ENCODE peak calls at places on chromosomes 1 and 21, in nine cellular contexts. N, R, L, Y, V, P, Q, W and U are unnamed samples.

GRCh38 chr21:15520811-15521643 is 208.8 kb upstream of the USP25 start:
- DNase-seq in N (no peak), R (no peak), L (no peak), Y (no peak), V (no peak), P (no peak), Q (no peak), W (no peak), U (no peak)

GRCh38 chr1:18927654-18928272 is 25.4 kb upstream of the ALDH4A1 start:
- DNase-seq in N (no peak), R (peak), L (peak), Y (no peak), V (peak), P (peak), Q (peak), W (no peak), U (no peak)

GRCh38 chr1:236275586-236275985 is 6.2 kb downstream of the ERO1B start:
- DNase-seq in N (no peak), R (peak), L (no peak), Y (no peak), V (no peak), P (no peak), Q (no peak), W (no peak), U (no peak)

GRCh38 chr21:15682182-15682895 is 47.4 kb upstream of the USP25 start:
- DNase-seq in N (no peak), R (peak), L (no peak), Y (no peak), V (peak), P (peak), Q (peak), W (no peak), U (no peak)

GRCh38 chr1:19949016-19949415 is 25.6 kb upstream of the PLA2G2E start:
- DNase-seq in N (no peak), R (no peak), L (no peak), Y (no peak), V (peak), P (peak), Q (peak), W (peak), U (no peak)

GRCh38 chr21:34186119-34186719 is 112.8 kb downstream of the MRPS6 start:
- DNase-seq in N (no peak), R (no peak), L (no peak), Y (no peak), V (peak), P (no peak), Q (no peak), W (no peak), U (no peak)

GRCh38 chr1:25573591-25573930 is 30.2 kb downstream of the LDLRAP1 start:
- DNase-seq in N (no peak), R (no peak), L (no peak), Y (peak), V (no peak), P (no peak), Q (peak), W (no peak), U (no peak)

GRCh38 chr1:110258734-110259133 is 48.6 kb downstream of the KCNC4 start:
- DNase-seq in N (no peak), R (no peak), L (no peak), Y (no peak), V (no peak), P (no peak), Q (no peak), W (no peak), U (no peak)

GRCh38 chr1:12078938-12079861 is 16.1 kb downstream of the TNFRSF8 start:
- DNase-seq in N (no peak), R (peak), L (no peak), Y (peak), V (peak), P (peak), Q (peak), W (no peak), U (peak)

GRCh38 chr1:31196685-31197084 is 43.0 kb downstream of the NKAIN1 start:
- DNase-seq in N (peak), R (no peak), L (no peak), Y (no peak), V (peak), P (peak), Q (peak), W (no peak), U (no peak)

GRCh38 chr1:208219098-208219658 is 25.0 kb downstream of the PLXNA2 start:
- DNase-seq in N (no peak), R (no peak), L (no peak), Y (no peak), V (no peak), P (no peak), Q (peak), W (no peak), U (no peak)

GRCh38 chr1:90729484-90730246 is 12.6 kb upstream of the BARHL2 start:
- DNase-seq in N (no peak), R (no peak), L (no peak), Y (no peak), V (no peak), P (no peak), Q (no peak), W (no peak), U (no peak)

GRCh38 chr1:150596095-150596892 is 16.9 kb upstream of the MCL1 start:
- DNase-seq in N (no peak), R (no peak), L (no peak), Y (no peak), V (peak), P (peak), Q (peak), W (no peak), U (no peak)

GRCh38 chr1:34794790-34795180 is 2.0 kb downstream of the GJA4 start:
- DNase-seq in N (no peak), R (no peak), L (no peak), Y (no peak), V (no peak), P (no peak), Q (no peak), W (no peak), U (no peak)

GRCh38 chr1:203173566-203173965 is 2.1 kb downstream of the MYBPH start:
- DNase-seq in N (peak), R (peak), L (no peak), Y (no peak), V (no peak), P (no peak), Q (no peak), W (no peak), U (peak)

GRCh38 chr1:29123871-29124365 is at the start of gene TMEM200B:
- DNase-seq in N (no peak), R (no peak), L (no peak), Y (no peak), V (peak), P (no peak), Q (no peak), W (no peak), U (no peak)

GRCh38 chr1:111726311-111726710 is 12.9 kb downstream of the INKA2 start:
- DNase-seq in N (no peak), R (no peak), L (peak), Y (no peak), V (no peak), P (no peak), Q (no peak), W (no peak), U (no peak)

GRCh38 chr1:248243204-248243603 is 12.0 kb downstream of the OR2M4 start:
- DNase-seq in N (peak), R (peak), L (peak), Y (no peak), V (peak), P (peak), Q (peak), W (no peak), U (peak)

GRCh38 chr1:56378376-56379070 is 200.8 kb downstream of the PLPP3 start:
- DNase-seq in N (no peak), R (no peak), L (no peak), Y (no peak), V (no peak), P (no peak), Q (peak), W (no peak), U (no peak)

GRCh38 chr1:206465951-206466350 is 4.3 kb upstream of the IKBKE start:
- DNase-seq in N (no peak), R (peak), L (no peak), Y (no peak), V (no peak), P (no peak), Q (no peak), W (no peak), U (no peak)

GRCh38 chr1:110063781-110064180 is 6.7 kb downstream of the ALX3 start:
- DNase-seq in N (no peak), R (no peak), L (no peak), Y (no peak), V (no peak), P (no peak), Q (no peak), W (no peak), U (no peak)

GRCh38 chr1:42152119-42152518 is 1.1 kb upstream of the GUCA2B start:
- DNase-seq in N (no peak), R (no peak), L (no peak), Y (no peak), V (no peak), P (no peak), Q (peak), W (no peak), U (no peak)

GRCh38 chr1:109508001-109508872 is 1.3 kb downstream of the AMIGO1 start:
- DNase-seq in N (peak), R (no peak), L (no peak), Y (no peak), V (no peak), P (no peak), Q (no peak), W (no peak), U (no peak)

GRCh38 chr1:24126672-24127023 is 14.7 kb upstream of the MYOM3 start:
- DNase-seq in N (no peak), R (peak), L (no peak), Y (no peak), V (no peak), P (no peak), Q (no peak), W (no peak), U (no peak)

GRCh38 chr1:145714524-145715111 is 4.7 kb upstream of the CD160 start:
- DNase-seq in N (no peak), R (no peak), L (no peak), Y (no peak), V (no peak), P (no peak), Q (no peak), W (no peak), U (no peak)

GRCh38 chr1:46489638-46490602 is at the start of gene DMBX1:
- DNase-seq in N (peak), R (peak), L (no peak), Y (peak), V (no peak), P (no peak), Q (peak), W (peak), U (no peak)

GRCh38 chr1:25525360-25525688 is 18.1 kb upstream of the LDLRAP1 start:
- DNase-seq in N (no peak), R (no peak), L (no peak), Y (no peak), V (no peak), P (no peak), Q (no peak), W (no peak), U (no peak)

GRCh38 chr1:3625151-3625907 is 514 bp downstream of the TPRG1L start:
- DNase-seq in N (no peak), R (peak), L (peak), Y (peak), V (peak), P (peak), Q (peak), W (no peak), U (no peak)

GRCh38 chr1:30452925-30453324 is 270.5 kb downstream of the MATN1 start:
- DNase-seq in N (no peak), R (no peak), L (peak), Y (peak), V (no peak), P (no peak), Q (no peak), W (no peak), U (no peak)

GRCh38 chr1:242842094-242842493 is 317.6 kb upstream of the PLD5 start:
- DNase-seq in N (no peak), R (no peak), L (no peak), Y (no peak), V (no peak), P (no peak), Q (no peak), W (no peak), U (no peak)

GRCh38 chr1:151549199-151549598 is 9.1 kb downstream of the TUFT1 start:
- DNase-seq in N (no peak), R (no peak), L (no peak), Y (no peak), V (peak), P (no peak), Q (no peak), W (no peak), U (no peak)

GRCh38 chr1:234889643-234890042 is 239.0 kb downstream of the TOMM20 start:
- DNase-seq in N (no peak), R (no peak), L (no peak), Y (no peak), V (no peak), P (no peak), Q (peak), W (no peak), U (no peak)

GRCh38 chr1:2344744-2345296 is 46.5 kb downstream of the MORN1 start:
- DNase-seq in N (peak), R (no peak), L (no peak), Y (no peak), V (no peak), P (no peak), Q (no peak), W (peak), U (no peak)

GRCh38 chr21:39452207-39452964 is 616 bp downstream of the SH3BGR start:
- DNase-seq in N (no peak), R (no peak), L (no peak), Y (no peak), V (peak), P (peak), Q (peak), W (no peak), U (no peak)

GRCh38 chr1:165856606-165857005 is 29.2 kb downstream of the UCK2 start:
- DNase-seq in N (no peak), R (no peak), L (no peak), Y (no peak), V (no peak), P (no peak), Q (no peak), W (no peak), U (no peak)

GRCh38 chr1:107936498-107937481 is 28.2 kb downstream of the VAV3 start:
- DNase-seq in N (no peak), R (peak), L (peak), Y (no peak), V (peak), P (peak), Q (peak), W (peak), U (no peak)

GRCh38 chr1:40014812-40015594 is 25.5 kb upstream of the CAP1 start:
- DNase-seq in N (no peak), R (no peak), L (no peak), Y (no peak), V (peak), P (peak), Q (peak), W (no peak), U (no peak)

GRCh38 chr1:153360190-153360589 is 2.5 kb downstream of the S100A9 start:
- DNase-seq in N (no peak), R (no peak), L (peak), Y (no peak), V (no peak), P (no peak), Q (peak), W (no peak), U (no peak)

GRCh38 chr1:10935241-10935640 is 77.2 kb upstream of the TARDBP start:
- DNase-seq in N (no peak), R (no peak), L (no peak), Y (no peak), V (no peak), P (no peak), Q (no peak), W (no peak), U (no peak)
- TF ChIP-seq CTCF in N (no peak), R (no peak), L (no peak), Y (no peak), V (no peak), P (no peak), Q (no peak), W (no peak), U (no peak)

DNA sequence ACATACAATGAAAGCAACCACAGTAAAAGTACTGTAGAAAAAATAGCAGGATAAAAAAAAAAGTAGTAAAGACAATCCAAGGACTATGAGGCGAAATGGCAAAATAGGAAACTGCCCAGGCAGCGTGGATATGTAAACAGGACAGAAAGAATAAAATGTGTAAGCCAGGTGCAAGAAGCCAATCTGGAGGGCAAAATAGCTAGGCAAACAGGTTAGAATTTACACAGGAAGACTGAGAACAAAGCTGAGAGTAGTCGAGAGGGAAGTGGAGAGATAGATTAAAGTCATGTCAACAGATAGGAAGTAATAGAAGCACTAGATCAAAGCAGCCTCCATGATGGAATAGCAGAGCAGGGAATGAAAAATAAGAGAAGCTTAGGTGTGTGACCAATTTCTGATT is 124.2 kb upstream of the B3GALT2 start:
- DNase-seq in N (no peak), R (no peak), L (no peak), Y (peak), V (no peak), P (no peak), Q (no peak), W (no peak), U (no peak)
- H3K4me3 ChIP-seq in N (no peak), R (no peak), L (no peak), Y (no peak), V (no peak), P (no peak), Q (no peak), W (no peak), U (no peak)

GRCh38 chr1:92065042-92065441 is 10.2 kb downstream of the SETSIP start:
- DNase-seq in N (no peak), R (no peak), L (no peak), Y (no peak), V (no peak), P (no peak), Q (no peak), W (no peak), U (no peak)
- TF ChIP-seq CTCF in N (no peak), R (no peak), L (no peak), Y (no peak), V (no peak), P (peak), Q (no peak), W (peak), U (no peak)

GRCh38 chr21:45472445-45473365 is 67.7 kb downstream of the COL18A1 start:
- DNase-seq in N (peak), R (no peak), L (no peak), Y (no peak), V (no peak), P (no peak), Q (no peak), W (no peak), U (no peak)

GRCh38 chr21:45473496-45474322 is 68.5 kb downstream of the SLC19A1 start:
- DNase-seq in N (peak), R (no peak), L (no peak), Y (no peak), V (no peak), P (no peak), Q (no peak), W (no peak), U (no peak)

GRCh38 chr21:45469273-45470086 is 64.5 kb downstream of the COL18A1 start:
- DNase-seq in N (peak), R (no peak), L (no peak), Y (no peak), V (no peak), P (no peak), Q (no peak), W (no peak), U (no peak)

GRCh38 chr21:45470087-45470515 is 65.1 kb downstream of the COL18A1 start:
- DNase-seq in N (no peak), R (no peak), L (no peak), Y (no peak), V (peak), P (no peak), Q (no peak), W (no peak), U (no peak)

DNA sequence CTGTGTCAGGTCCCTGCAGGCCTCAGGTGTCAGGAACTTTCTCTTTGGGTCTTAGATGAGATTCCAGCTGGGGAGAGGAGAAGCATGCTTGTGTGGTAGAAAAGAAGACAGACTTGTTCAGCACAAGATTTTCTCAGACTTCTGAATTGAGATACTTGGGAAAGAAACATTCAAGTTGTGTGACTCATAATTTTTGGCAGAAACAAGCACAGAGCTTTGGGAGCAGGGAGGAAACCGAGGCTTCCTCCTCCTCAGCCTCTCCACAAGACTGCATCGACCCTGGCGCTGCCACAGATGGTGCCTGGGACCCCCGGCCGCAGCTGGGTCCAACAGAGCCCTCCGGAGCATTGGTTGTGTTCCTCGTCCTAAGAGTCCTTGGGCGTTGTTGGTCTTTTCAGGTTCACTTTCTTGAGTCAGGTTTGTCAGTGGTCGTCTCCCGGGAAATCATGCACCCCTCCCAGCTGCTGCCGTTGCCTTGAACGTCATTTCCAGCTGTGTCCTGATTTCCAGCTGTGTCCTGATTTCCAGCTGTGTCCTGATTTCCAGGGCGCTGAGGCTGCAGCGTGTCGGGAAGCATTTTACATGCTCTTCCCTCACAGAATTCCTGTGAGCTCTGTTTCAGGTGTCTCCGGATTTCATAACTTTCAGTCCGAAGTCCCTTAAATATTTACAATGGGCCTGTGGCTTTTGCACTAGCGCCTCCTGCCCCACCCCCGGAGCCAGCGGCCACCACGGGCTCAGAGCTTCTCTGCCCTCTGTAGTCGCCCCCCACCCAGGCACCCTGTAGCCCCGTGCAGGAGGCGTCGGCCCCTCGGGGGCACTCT is 66.5 kb downstream of the COL18A1 start:
- DNase-seq in N (peak), R (no peak), L (no peak), Y (no peak), V (peak), P (peak), Q (peak), W (no peak), U (no peak)
- H3K4me3 ChIP-seq in N (no peak), R (no peak), L (no peak), Y (no peak), V (no peak), P (peak), Q (peak), W (no peak), U (no peak)

GRCh38 chr21:45739218-45740087 is 95.9 kb downstream of the PCBP3 start:
- DNase-seq in N (no peak), R (no peak), L (no peak), Y (no peak), V (no peak), P (no peak), Q (no peak), W (no peak), U (no peak)
- TF ChIP-seq CTCF in N (no peak), R (no peak), L (no peak), Y (no peak), V (no peak), P (no peak), Q (no peak), W (no peak), U (no peak)